ENCODE peak calls at places on chromosomes 7 and 10, in six cellular contexts. P, O, Y, H, M and A are unnamed samples.

GRCh38 chr10:72802291-72803118 is 91.0 kb upstream of the OIT3 start:
- DNase-seq in P (no peak), O (no peak), Y (no peak), H (no peak), M (no peak), A (no peak)

GRCh38 chr7:13276977-13277376 is 589.5 kb downstream of the ARL4A start:
- DNase-seq in P (peak; percentile 11), O (no peak), Y (no peak), H (no peak), M (no peak), A (no peak)

GRCh38 chr10:113475381-113475807 is 77.5 kb upstream of the HABP2 start:
- DNase-seq in P (no peak), O (no peak), Y (no peak), H (no peak), M (no peak), A (no peak)

GRCh38 chr7:105682331-105683070 is 101.2 kb upstream of the EFCAB10 start:
- DNase-seq in P (no peak), O (no peak), Y (no peak), H (no peak), M (no peak), A (no peak)

GRCh38 chr10:63829573-63830149 is 308.5 kb downstream of the REEP3 start:
- DNase-seq in P (peak; percentile 7), O (no peak), Y (no peak), H (no peak), M (no peak), A (no peak)

GRCh38 chr7:103762361-103762760 is 227.1 kb downstream of the RELN start:
- DNase-seq in P (no peak), O (no peak), Y (no peak), H (no peak), M (no peak), A (no peak)

GRCh38 chr10:33005322-33006282 is 47.6 kb upstream of the ITGB1 start:
- DNase-seq in P (peak; percentile 71), O (peak; percentile 29), Y (peak; percentile 88), H (peak; percentile 59), M (peak; percentile 83), A (peak; percentile 55)

GRCh38 chr7:20282960-20283359 is 47.7 kb upstream of the ITGB8 start:
- DNase-seq in P (no peak), O (no peak), Y (no peak), H (no peak), M (no peak), A (no peak)

GRCh38 chr10:109915566-109915965 is 7.7 kb downstream of the XPNPEP1 start:
- DNase-seq in P (no peak), O (no peak), Y (no peak), H (no peak), M (no peak), A (no peak)

GRCh38 chr7:74292757-74293576 is 3.8 kb downstream of the CLIP2 start:
- DNase-seq in P (no peak), O (no peak), Y (no peak), H (no peak), M (no peak), A (no peak)

GRCh38 chr10:5812283-5813090 is 747 bp downstream of the GDI2 start:
- DNase-seq in P (peak; percentile 75), O (peak; percentile 12), Y (peak; percentile 68), H (peak; percentile 60), M (peak; percentile 82), A (no peak)

GRCh38 chr7:23022258-23022745 is 8.4 kb upstream of the HYCC1 start:
- DNase-seq in P (no peak), O (no peak), Y (no peak), H (no peak), M (no peak), A (no peak)

GRCh38 chr7:1558181-1558811 is 2.3 kb upstream of the TMEM184A start:
- DNase-seq in P (no peak), O (no peak), Y (peak; percentile 68), H (no peak), M (peak; percentile 46), A (no peak)

GRCh38 chr7:134899729-134900128 is 86.6 kb upstream of the AGBL3 start:
- DNase-seq in P (no peak), O (no peak), Y (no peak), H (no peak), M (no peak), A (no peak)